ENCODE peak calls at places on chromosome 3, in five cellular contexts. Y, D, J, E and K are unnamed samples.

GRCh38 chr3:24493951-24494615 is 567 bp downstream of the THRB start:
- DNase-seq in E (no peak), Y (no peak), J (peak; percentile 77), D (peak; percentile 16), K (no peak)

GRCh38 chr3:100002599-100003350 is 111.5 kb downstream of the FILIP1L start:
- DNase-seq in D (no peak), Y (no peak), J (peak; percentile 62), E (no peak), K (no peak)

GRCh38 chr3:18657858-18658820 is 233.0 kb upstream of the SATB1 start:
- DNase-seq in D (no peak), Y (no peak), J (peak; percentile 23), E (no peak), K (no peak)

GRCh38 chr3:14295777-14296176 is 106.6 kb upstream of the SLC6A6 start:
- DNase-seq in D (no peak), Y (no peak), J (no peak), E (no peak), K (no peak)

GRCh38 chr3:60086811-60087210 is 1037.0 kb upstream of the CFAP20DC start:
- DNase-seq in Y (no peak), J (no peak), D (no peak), E (peak; percentile 12), K (peak; percentile 38)

GRCh38 chr3:129449279-129450115 is 9.5 kb downstream of the IFT122 start:
- DNase-seq in J (no peak), E (no peak), D (no peak), Y (no peak), K (no peak)

GRCh38 chr3:195221876-195222617 is 48.9 kb downstream of the XXYLT1 start:
- DNase-seq in Y (no peak), J (no peak), E (no peak), D (no peak), K (no peak)

GRCh38 chr3:195240939-195241338 is 30.0 kb downstream of the XXYLT1 start:
- DNase-seq in J (no peak), E (no peak), Y (no peak), D (no peak), K (no peak)

GRCh38 chr3:101377209-101377608 is 56.8 kb upstream of the IMPG2 start:
- DNase-seq in E (peak; percentile 47), Y (no peak), D (no peak), J (no peak), K (peak; percentile 4)

GRCh38 chr3:27345959-27346865 is 23.0 kb downstream of the NEK10 start:
- DNase-seq in J (no peak), E (no peak), Y (no peak), D (no peak), K (no peak)

GRCh38 chr3:149638401-149639092 is 19.3 kb downstream of the WWTR1 start:
- DNase-seq in Y (no peak), D (peak; percentile 12), E (no peak), J (peak; percentile 16), K (no peak)

GRCh38 chr3:119690043-119690656 is 12.7 kb upstream of the CFAP91 start:
- DNase-seq in Y (no peak), D (no peak), J (peak; percentile 18), E (no peak), K (no peak)

GRCh38 chr3:56347219-56347871 is 120.9 kb downstream of the ERC2 start:
- DNase-seq in J (peak; percentile 52), D (peak; percentile 45), E (peak; percentile 50), Y (no peak), K (peak; percentile 7)
- TF ChIP-seq CTCF in J (peak; percentile 60), D (peak; percentile 49), E (peak; percentile 49), Y (no peak), K (peak; percentile 41)

GRCh38 chr3:30184102-30184810 is 422.1 kb upstream of the TGFBR2 start:
- DNase-seq in J (no peak), E (no peak), D (no peak), Y (no peak), K (no peak)
- TF ChIP-seq CTCF in J (no peak), E (no peak), D (no peak), Y (no peak), K (no peak)

DNA sequence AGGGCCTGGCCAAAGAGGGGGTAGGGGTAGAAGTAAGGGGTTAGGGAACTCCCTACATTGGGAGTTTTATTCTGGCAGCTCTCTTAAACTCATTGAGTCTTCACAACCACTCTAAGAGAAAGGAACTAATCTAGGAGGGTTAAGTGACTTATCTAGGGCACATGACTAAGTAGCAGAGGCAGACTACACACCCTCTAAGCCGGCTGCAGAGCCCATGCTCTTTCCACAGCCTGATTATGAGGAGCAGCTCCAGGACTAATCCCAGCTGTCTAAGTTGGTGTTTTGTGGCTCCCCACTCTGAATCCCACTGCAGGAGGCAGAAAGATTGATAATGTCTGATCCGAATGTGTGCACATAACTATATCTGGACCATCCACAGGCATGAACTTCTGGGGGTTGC is 374.6 kb downstream of the EPHB1 start:
- DNase-seq in E (no peak), D (no peak), J (no peak), Y (no peak), K (no peak)
- TF ChIP-seq CTCF in E (no peak), D (no peak), J (no peak), Y (no peak), K (no peak)

DNA sequence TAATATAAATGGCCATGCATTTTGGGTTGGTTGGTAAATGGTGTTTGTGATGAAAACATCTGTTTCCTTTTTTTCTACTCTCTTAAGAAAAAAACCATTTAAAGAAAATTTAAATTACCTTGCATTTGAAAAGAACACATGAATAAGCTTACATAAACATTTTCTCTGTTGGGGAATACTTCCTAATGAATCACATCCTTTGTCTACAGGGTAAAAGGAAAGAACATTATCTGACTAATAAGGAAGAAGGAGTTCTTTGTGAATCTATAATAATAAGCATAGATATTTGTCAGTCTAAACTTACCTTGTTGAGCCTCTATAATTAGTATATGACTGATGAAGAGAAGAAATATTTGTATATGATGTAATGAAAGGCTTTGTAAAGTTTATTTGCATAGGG is 254.1 kb upstream of the ZNF717 start:
- DNase-seq in E (no peak), J (no peak), Y (no peak), D (no peak), K (no peak)
- TF ChIP-seq CTCF in E (no peak), J (no peak), Y (no peak), D (no peak), K (no peak)

DNA sequence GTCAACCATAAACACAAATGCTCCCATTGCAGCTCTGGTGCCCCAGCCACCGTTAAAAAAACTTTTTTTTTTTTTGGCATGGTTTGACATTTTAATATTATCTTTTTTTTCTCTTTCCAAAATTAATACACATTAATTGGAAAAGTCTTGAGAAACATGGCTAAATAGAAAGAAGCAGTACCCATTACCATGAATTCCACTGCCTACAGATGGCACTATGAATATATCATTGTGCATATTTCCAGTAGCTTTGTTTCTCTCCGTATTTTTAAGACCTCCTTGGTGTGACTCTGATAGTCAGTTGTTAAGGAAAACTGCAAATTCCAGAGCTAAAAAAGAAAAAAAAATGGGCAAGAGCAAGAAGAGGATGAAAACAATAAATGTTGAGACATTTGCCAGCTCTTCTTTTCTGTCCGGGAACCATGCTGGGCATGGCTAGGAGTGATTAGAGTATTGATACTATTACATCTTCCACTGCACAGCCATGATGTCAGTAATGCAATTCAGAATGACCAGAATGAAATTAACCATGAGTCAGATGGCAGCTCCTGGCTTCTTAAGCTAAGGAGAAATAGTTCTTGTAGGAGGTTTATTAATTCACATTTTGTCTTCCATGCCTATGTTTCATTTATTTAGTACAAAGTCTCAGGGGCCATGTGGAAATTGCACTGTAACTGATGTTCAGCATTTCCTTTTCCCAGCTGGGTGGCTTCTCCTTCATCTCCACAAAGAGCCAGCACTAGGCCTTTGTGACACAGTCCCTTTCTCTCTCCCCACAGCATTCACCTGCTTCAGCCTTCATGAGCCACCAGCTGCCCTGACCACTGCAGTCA is 31.9 kb downstream of the SLC7A14 start:
- DNase-seq in E (no peak), J (no peak), Y (no peak), D (no peak), K (no peak)
- TF ChIP-seq CTCF in E (no peak), J (peak; percentile 11), Y (no peak), D (no peak), K (no peak)

DNA sequence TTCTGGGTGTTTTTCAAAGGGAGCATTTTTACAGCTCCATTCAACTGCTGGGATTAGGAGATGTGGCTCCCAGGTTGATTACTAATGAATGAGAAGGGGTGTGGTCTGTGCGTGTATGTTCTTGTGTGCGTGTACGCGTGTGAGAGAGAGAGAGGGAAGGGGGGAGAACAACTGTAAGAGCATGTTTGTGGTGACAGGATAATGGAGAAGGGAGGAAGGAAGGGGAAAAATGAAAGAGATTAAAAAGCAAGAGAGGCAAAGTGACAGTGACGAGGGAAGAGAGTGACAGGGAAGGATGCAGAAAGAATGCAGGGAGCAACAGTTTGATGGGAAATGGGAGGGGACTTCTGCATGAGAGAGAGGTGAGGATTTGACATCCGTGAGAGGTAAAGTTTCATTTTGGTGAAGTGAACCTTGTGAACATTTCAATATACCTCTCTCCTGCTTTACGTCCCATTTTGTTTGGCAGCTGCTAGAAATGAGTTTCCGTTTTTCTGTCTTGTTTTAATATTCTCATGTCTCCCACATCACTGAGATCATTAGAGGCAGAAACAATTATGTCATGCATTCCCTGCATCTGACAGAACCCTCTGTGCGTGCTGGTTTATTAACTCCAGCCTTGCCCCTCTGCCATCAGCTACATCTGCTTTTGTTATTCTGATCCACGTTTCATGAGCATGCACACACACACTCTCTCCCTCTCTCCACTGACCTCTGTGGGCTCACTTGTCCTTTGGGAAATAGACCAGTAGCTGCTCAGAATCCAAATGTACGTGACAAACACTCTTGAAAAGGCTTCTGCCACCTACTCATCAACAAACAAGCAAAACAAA is 161.6 kb downstream of the GAP43 start:
- DNase-seq in E (peak; percentile 4), D (no peak), Y (no peak), J (no peak), K (peak; percentile 19)
- TF ChIP-seq CTCF in E (no peak), D (no peak), Y (peak; percentile 34), J (no peak), K (no peak)